ENCODE peak calls at places on chromosome 2, in nine cellular contexts. One of them, this sample, is unnamed.

GRCh38 chr2:60867848-60868247 is 13.5 kb upstream of the REL start:
- DNase-seq in stomach: no peak
- DNase-seq in suprapubic skin: no peak
- DNase-seq in SK-N-SH: no peak
- DNase-seq in K562: no peak
- DNase-seq in HCT116: no peak
- DNase-seq in breast epithelium: no peak
- DNase-seq in prostate gland: no peak
- DNase-seq in transverse colon: no peak
- DNase-seq in this sample: no peak

GRCh38 chr2:19868705-19869550 is 32.9 kb downstream of the TTC32 start:
- DNase-seq in K562: peak
- DNase-seq in prostate gland: no peak
- DNase-seq in suprapubic skin: peak
- DNase-seq in transverse colon: peak
- DNase-seq in stomach: peak
- DNase-seq in SK-N-SH: peak
- DNase-seq in HCT116: no peak
- DNase-seq in breast epithelium: no peak
- DNase-seq in this sample: peak

GRCh38 chr2:98445708-98446577 is 1.3 kb downstream of the INPP4A start:
- DNase-seq in K562: peak
- DNase-seq in transverse colon: no peak
- DNase-seq in breast epithelium: no peak
- DNase-seq in SK-N-SH: peak
- DNase-seq in prostate gland: no peak
- DNase-seq in stomach: no peak
- DNase-seq in HCT116: no peak
- DNase-seq in suprapubic skin: no peak
- DNase-seq in this sample: no peak

GRCh38 chr2:120261387-120262006 is 8.8 kb downstream of the RALB start:
- DNase-seq in transverse colon: no peak
- DNase-seq in stomach: no peak
- DNase-seq in K562: no peak
- DNase-seq in prostate gland: no peak
- DNase-seq in SK-N-SH: no peak
- DNase-seq in HCT116: no peak
- DNase-seq in breast epithelium: no peak
- DNase-seq in suprapubic skin: no peak
- DNase-seq in this sample: no peak

GRCh38 chr2:2843969-2844548 is 513.0 kb upstream of the MYT1L start:
- DNase-seq in K562: peak
- DNase-seq in stomach: no peak
- DNase-seq in HCT116: peak
- DNase-seq in prostate gland: no peak
- DNase-seq in breast epithelium: no peak
- DNase-seq in suprapubic skin: no peak
- DNase-seq in SK-N-SH: no peak
- DNase-seq in transverse colon: no peak
- DNase-seq in this sample: peak

GRCh38 chr2:191638802-191639172 is 39.1 kb upstream of the NABP1 start:
- DNase-seq in transverse colon: no peak
- DNase-seq in breast epithelium: no peak
- DNase-seq in K562: no peak
- DNase-seq in prostate gland: no peak
- DNase-seq in HCT116: no peak
- DNase-seq in suprapubic skin: no peak
- DNase-seq in SK-N-SH: no peak
- DNase-seq in stomach: no peak
- DNase-seq in this sample: no peak

GRCh38 chr2:112048887-112049286 is 6.2 kb upstream of the TMEM87B start:
- DNase-seq in prostate gland: peak
- DNase-seq in K562: peak
- DNase-seq in transverse colon: peak
- DNase-seq in SK-N-SH: peak
- DNase-seq in HCT116: peak
- DNase-seq in breast epithelium: no peak
- DNase-seq in stomach: no peak
- DNase-seq in suprapubic skin: no peak
- DNase-seq in this sample: peak

GRCh38 chr2:144162652-144163051 is 357.3 kb downstream of the ZEB2 start:
- DNase-seq in breast epithelium: no peak
- DNase-seq in suprapubic skin: no peak
- DNase-seq in SK-N-SH: no peak
- DNase-seq in transverse colon: peak
- DNase-seq in K562: no peak
- DNase-seq in stomach: peak
- DNase-seq in prostate gland: peak
- DNase-seq in HCT116: peak
- DNase-seq in this sample: peak

GRCh38 chr2:193627187-193627917 is 1432.6 kb upstream of the TMEFF2 start:
- DNase-seq in transverse colon: peak
- DNase-seq in K562: no peak
- DNase-seq in HCT116: no peak
- DNase-seq in stomach: no peak
- DNase-seq in suprapubic skin: no peak
- DNase-seq in breast epithelium: no peak
- DNase-seq in SK-N-SH: no peak
- DNase-seq in prostate gland: no peak
- DNase-seq in this sample: no peak

GRCh38 chr2:177188482-177189469 is 23.8 kb upstream of the HNRNPA3 start:
- DNase-seq in transverse colon: no peak
- DNase-seq in HCT116: no peak
- DNase-seq in breast epithelium: no peak
- DNase-seq in suprapubic skin: no peak
- DNase-seq in SK-N-SH: no peak
- DNase-seq in stomach: no peak
- DNase-seq in K562: no peak
- DNase-seq in prostate gland: no peak
- DNase-seq in this sample: no peak
- TF ChIP-seq POLR2AphosphoS5 in transverse colon: no peak
- TF ChIP-seq POLR2AphosphoS5 in HCT116: no peak
- TF ChIP-seq POLR2AphosphoS5 in breast epithelium: no peak
- TF ChIP-seq POLR2AphosphoS5 in suprapubic skin: no peak
- TF ChIP-seq POLR2AphosphoS5 in SK-N-SH: no peak
- TF ChIP-seq POLR2AphosphoS5 in stomach: no peak
- TF ChIP-seq POLR2AphosphoS5 in K562: no peak
- TF ChIP-seq POLR2AphosphoS5 in prostate gland: no peak
- TF ChIP-seq POLR2AphosphoS5 in this sample: no peak

DNA sequence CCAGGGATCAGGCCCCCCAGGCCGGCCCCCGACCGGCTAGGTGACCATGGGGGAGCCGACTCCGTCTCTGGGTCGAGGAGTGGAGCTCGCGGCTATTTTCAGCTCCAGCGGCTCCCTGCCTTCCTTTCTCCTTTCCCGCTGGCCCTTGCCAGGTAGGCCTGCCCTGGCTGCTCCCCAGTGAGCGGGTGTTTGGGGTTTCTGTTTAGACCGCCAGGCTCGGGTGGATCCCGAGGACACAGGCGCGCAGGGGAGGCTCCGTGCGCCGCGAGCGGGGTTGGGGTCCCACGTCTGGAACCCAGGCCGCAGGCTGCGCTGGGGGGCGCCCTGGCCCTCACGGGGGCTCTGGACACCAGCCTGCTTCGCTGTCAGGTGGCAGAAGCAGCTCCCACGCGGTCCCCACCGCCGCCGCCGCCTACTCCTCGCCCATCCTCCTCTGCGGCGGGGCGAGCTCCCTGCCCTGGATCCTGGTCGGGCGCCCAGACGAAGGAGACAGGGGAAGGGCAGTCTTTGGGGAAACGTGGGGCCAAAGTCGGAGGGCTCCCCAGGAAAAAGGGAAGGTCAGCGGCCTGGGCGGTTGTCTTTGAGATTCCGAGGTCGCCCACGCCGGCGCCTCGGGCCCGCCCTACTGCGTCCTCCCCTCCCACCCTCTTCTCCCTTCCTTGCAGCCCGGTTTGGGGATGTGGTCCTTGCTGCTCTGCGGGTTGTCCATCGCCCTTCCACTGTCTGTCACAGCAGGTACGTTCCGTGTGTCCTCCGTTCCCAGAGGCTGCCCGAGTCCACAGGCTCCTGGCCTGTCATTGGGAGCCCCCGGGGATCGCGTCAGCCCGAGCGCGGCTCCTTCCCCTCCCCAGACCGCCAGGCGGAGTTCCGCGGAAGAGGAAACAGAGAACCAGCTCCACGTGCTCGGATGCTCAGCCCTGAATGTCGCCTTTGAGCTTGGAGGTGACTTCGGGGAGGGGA is 648 bp downstream of the IL1RL2 start:
- DNase-seq in prostate gland: no peak
- DNase-seq in stomach: peak
- DNase-seq in suprapubic skin: peak
- DNase-seq in HCT116: no peak
- DNase-seq in SK-N-SH: peak
- DNase-seq in K562: no peak
- DNase-seq in transverse colon: peak
- DNase-seq in breast epithelium: peak
- DNase-seq in this sample: peak
- H3K4me3 ChIP-seq in prostate gland: peak
- H3K4me3 ChIP-seq in stomach: peak
- H3K4me3 ChIP-seq in suprapubic skin: peak
- H3K4me3 ChIP-seq in HCT116: no peak
- H3K4me3 ChIP-seq in SK-N-SH: no peak
- H3K4me3 ChIP-seq in K562: no peak
- H3K4me3 ChIP-seq in transverse colon: peak
- H3K4me3 ChIP-seq in breast epithelium: peak
- H3K4me3 ChIP-seq in this sample: peak

DNA sequence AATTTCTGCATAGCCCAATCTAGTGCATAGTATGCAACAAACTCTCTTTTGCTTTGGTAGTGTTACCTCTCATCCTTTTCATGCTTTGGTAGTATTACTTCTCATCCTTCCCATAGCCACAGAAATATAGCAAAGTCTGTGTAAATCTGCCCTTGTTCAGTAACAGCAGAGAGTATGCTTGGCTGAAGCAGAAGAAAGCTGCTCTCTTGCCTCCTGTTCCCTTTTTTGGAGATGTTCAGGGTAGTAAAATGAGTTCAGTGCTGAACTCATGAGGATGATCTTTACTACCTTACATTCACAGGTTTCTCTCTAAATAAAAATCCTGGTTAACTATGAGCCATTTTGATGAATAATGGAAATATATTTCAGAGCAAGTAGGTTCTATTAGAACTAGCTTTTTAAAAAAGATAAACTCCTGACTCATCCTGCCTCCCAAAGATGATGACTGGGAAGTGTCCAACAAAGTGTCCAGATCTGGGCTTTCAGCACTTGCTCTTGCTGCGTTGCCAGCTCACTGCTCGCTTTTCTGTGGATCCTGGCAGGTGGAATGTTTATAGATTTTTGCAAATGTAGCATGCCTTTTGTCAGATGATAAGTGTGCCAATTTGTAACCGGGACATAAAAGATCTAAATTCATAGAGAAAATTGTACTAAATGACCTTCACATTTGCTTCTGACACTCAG is 29.4 kb upstream of the CHMP3 start:
- DNase-seq in breast epithelium: no peak
- DNase-seq in transverse colon: no peak
- DNase-seq in stomach: no peak
- DNase-seq in HCT116: no peak
- DNase-seq in SK-N-SH: no peak
- DNase-seq in suprapubic skin: no peak
- DNase-seq in K562: no peak
- DNase-seq in prostate gland: no peak
- DNase-seq in this sample: no peak
- TF ChIP-seq POLR2AphosphoS5 in breast epithelium: no peak
- TF ChIP-seq POLR2AphosphoS5 in transverse colon: no peak
- TF ChIP-seq POLR2AphosphoS5 in stomach: no peak
- TF ChIP-seq POLR2AphosphoS5 in HCT116: no peak
- TF ChIP-seq POLR2AphosphoS5 in SK-N-SH: no peak
- TF ChIP-seq POLR2AphosphoS5 in suprapubic skin: no peak
- TF ChIP-seq POLR2AphosphoS5 in K562: no peak
- TF ChIP-seq POLR2AphosphoS5 in prostate gland: no peak
- TF ChIP-seq POLR2AphosphoS5 in this sample: no peak

GRCh38 chr2:130726614-130727180 is 2.2 kb upstream of the GPR148 start:
- DNase-seq in SK-N-SH: no peak
- DNase-seq in breast epithelium: no peak
- DNase-seq in HCT116: no peak
- DNase-seq in transverse colon: no peak
- DNase-seq in prostate gland: no peak
- DNase-seq in suprapubic skin: no peak
- DNase-seq in K562: no peak
- DNase-seq in stomach: no peak
- DNase-seq in this sample: peak

GRCh38 chr2:130727286-130727924 is 1.5 kb upstream of the GPR148 start:
- DNase-seq in SK-N-SH: peak
- DNase-seq in prostate gland: peak
- DNase-seq in stomach: peak
- DNase-seq in breast epithelium: peak
- DNase-seq in suprapubic skin: peak
- DNase-seq in HCT116: peak
- DNase-seq in transverse colon: peak
- DNase-seq in K562: peak
- DNase-seq in this sample: peak

GRCh38 chr2:130728549-130729310 is at the start of gene GPR148:
- DNase-seq in transverse colon: no peak
- DNase-seq in SK-N-SH: no peak
- DNase-seq in K562: no peak
- DNase-seq in suprapubic skin: no peak
- DNase-seq in breast epithelium: no peak
- DNase-seq in stomach: no peak
- DNase-seq in prostate gland: no peak
- DNase-seq in HCT116: no peak
- DNase-seq in this sample: no peak

GRCh38 chr2:130728007-130728454 is 839 bp upstream of the GPR148 start:
- DNase-seq in SK-N-SH: no peak
- DNase-seq in stomach: peak
- DNase-seq in prostate gland: no peak
- DNase-seq in HCT116: no peak
- DNase-seq in breast epithelium: no peak
- DNase-seq in transverse colon: peak
- DNase-seq in suprapubic skin: no peak
- DNase-seq in K562: no peak
- DNase-seq in this sample: peak

DNA sequence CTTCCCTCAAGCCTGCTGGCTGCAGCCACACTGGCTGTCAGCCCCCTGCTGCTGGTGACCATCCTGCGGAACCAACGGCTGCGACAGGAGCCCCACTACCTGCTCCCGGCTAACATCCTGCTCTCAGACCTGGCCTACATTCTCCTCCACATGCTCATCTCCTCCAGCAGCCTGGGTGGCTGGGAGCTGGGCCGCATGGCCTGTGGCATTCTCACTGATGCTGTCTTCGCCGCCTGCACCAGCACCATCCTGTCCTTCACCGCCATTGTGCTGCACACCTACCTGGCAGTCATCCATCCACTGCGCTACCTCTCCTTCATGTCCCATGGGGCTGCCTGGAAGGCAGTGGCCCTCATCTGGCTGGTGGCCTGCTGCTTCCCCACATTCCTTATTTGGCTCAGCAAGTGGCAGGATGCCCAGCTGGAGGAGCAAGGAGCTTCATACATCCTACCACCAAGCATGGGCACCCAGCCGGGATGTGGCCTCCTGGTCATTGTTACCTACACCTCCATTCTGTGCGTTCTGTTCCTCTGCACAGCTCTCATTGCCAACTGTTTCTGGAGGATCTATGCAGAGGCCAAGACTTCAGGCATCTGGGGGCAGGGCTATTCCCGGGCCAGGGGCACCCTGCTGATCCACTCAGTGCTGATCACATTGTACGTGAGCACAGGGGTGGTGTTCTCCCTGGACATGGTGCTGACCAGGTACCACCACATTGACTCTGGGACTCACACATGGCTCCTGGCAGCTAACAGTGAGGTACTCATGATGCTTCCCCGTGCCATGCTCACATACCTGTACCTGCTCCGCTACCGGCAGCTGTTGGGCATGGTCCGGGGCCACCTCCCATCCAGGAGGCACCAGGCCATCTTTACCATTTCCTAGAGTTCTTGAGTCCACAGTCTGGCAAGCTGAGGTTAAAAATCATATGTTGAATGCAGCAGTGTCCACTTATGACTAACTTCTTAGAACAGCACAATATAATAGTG is 735 bp downstream of the GPR148 start:
- DNase-seq in prostate gland: no peak
- DNase-seq in K562: no peak
- DNase-seq in transverse colon: no peak
- DNase-seq in suprapubic skin: no peak
- DNase-seq in SK-N-SH: no peak
- DNase-seq in HCT116: no peak
- DNase-seq in breast epithelium: no peak
- DNase-seq in stomach: no peak
- DNase-seq in this sample: no peak
- H3K4me3 ChIP-seq in prostate gland: no peak
- H3K4me3 ChIP-seq in K562: no peak
- H3K4me3 ChIP-seq in transverse colon: no peak
- H3K4me3 ChIP-seq in suprapubic skin: no peak
- H3K4me3 ChIP-seq in SK-N-SH: no peak
- H3K4me3 ChIP-seq in HCT116: no peak
- H3K4me3 ChIP-seq in breast epithelium: no peak
- H3K4me3 ChIP-seq in stomach: no peak
- H3K4me3 ChIP-seq in this sample: no peak